ENCODE peak calls at places on chromosomes 7 and 10, in four cellular contexts. One of them, this sample, is unnamed.

GRCh38 chr7:158829021-158829341 is 328 bp downstream of the ESYT2 start:
- DNase-seq in IMR-90: peak
- DNase-seq in mucosa of descending colon: no peak
- DNase-seq in brain microvascular endothelial cell: no peak
- DNase-seq in this sample: peak

GRCh38 chr10:110546077-110546476 is 21.4 kb upstream of the SMC3 start:
- DNase-seq in IMR-90: no peak
- DNase-seq in mucosa of descending colon: no peak
- DNase-seq in brain microvascular endothelial cell: no peak
- DNase-seq in this sample: peak

GRCh38 chr7:144903201-144903600 is 67.3 kb upstream of the TPK1 start:
- DNase-seq in IMR-90: no peak
- DNase-seq in mucosa of descending colon: no peak
- DNase-seq in brain microvascular endothelial cell: no peak
- DNase-seq in this sample: no peak

GRCh38 chr10:107409517-107409916 is 245.0 kb upstream of the SORCS1 start:
- DNase-seq in IMR-90: peak
- DNase-seq in mucosa of descending colon: no peak
- DNase-seq in brain microvascular endothelial cell: peak
- DNase-seq in this sample: peak

GRCh38 chr10:25978771-25979170 is 44.7 kb downstream of the MYO3A start:
- DNase-seq in IMR-90: no peak
- DNase-seq in mucosa of descending colon: no peak
- DNase-seq in brain microvascular endothelial cell: no peak
- DNase-seq in this sample: no peak

GRCh38 chr7:98107313-98107691 is 640 bp downstream of the LMTK2 start:
- DNase-seq in IMR-90: no peak
- DNase-seq in mucosa of descending colon: peak
- DNase-seq in brain microvascular endothelial cell: no peak
- DNase-seq in this sample: no peak

GRCh38 chr7:102991540-102992214 is 78.9 kb downstream of the LRRC17 start:
- DNase-seq in IMR-90: peak
- DNase-seq in mucosa of descending colon: no peak
- DNase-seq in brain microvascular endothelial cell: peak
- DNase-seq in this sample: peak

GRCh38 chr10:101330236-101331225 is 23.4 kb upstream of the BTRC start:
- DNase-seq in IMR-90: peak
- DNase-seq in mucosa of descending colon: no peak
- DNase-seq in brain microvascular endothelial cell: peak
- DNase-seq in this sample: peak

GRCh38 chr7:132575987-132576722 is at the start of gene PLXNA4:
- DNase-seq in IMR-90: no peak
- DNase-seq in mucosa of descending colon: no peak
- DNase-seq in brain microvascular endothelial cell: no peak
- DNase-seq in this sample: no peak

GRCh38 chr7:70319057-70319456 is 720.8 kb downstream of the AUTS2 start:
- DNase-seq in IMR-90: no peak
- DNase-seq in mucosa of descending colon: no peak
- DNase-seq in brain microvascular endothelial cell: no peak
- DNase-seq in this sample: no peak

GRCh38 chr7:83038787-83039186 is 123.9 kb downstream of the PCLO start:
- DNase-seq in IMR-90: no peak
- DNase-seq in mucosa of descending colon: no peak
- DNase-seq in brain microvascular endothelial cell: no peak
- DNase-seq in this sample: peak

GRCh38 chr10:15433850-15434537 is 62.9 kb upstream of the FAM171A1 start:
- DNase-seq in IMR-90: peak
- DNase-seq in mucosa of descending colon: no peak
- DNase-seq in brain microvascular endothelial cell: peak
- DNase-seq in this sample: peak

GRCh38 chr10:79923145-79923544 is 25.8 kb downstream of the SFTPD start:
- DNase-seq in IMR-90: no peak
- DNase-seq in mucosa of descending colon: no peak
- DNase-seq in brain microvascular endothelial cell: no peak
- DNase-seq in this sample: no peak

GRCh38 chr7:14978687-14979086 is 76.1 kb upstream of the DGKB start:
- DNase-seq in IMR-90: no peak
- DNase-seq in mucosa of descending colon: no peak
- DNase-seq in brain microvascular endothelial cell: no peak
- DNase-seq in this sample: no peak

GRCh38 chr7:151395036-151395367 is 14.8 kb downstream of the WDR86 start:
- DNase-seq in IMR-90: no peak
- DNase-seq in mucosa of descending colon: no peak
- DNase-seq in brain microvascular endothelial cell: no peak
- DNase-seq in this sample: no peak

GRCh38 chr7:157928171-157928794 is 591.5 kb downstream of the DNAJB6 start:
- DNase-seq in IMR-90: no peak
- DNase-seq in mucosa of descending colon: no peak
- DNase-seq in brain microvascular endothelial cell: no peak
- DNase-seq in this sample: no peak

GRCh38 chr7:127768241-127768640 is 116.2 kb downstream of the SND1 start:
- DNase-seq in IMR-90: peak
- DNase-seq in mucosa of descending colon: no peak
- DNase-seq in brain microvascular endothelial cell: no peak
- DNase-seq in this sample: no peak

GRCh38 chr7:2518101-2518500 is 1.5 kb upstream of the LFNG start:
- DNase-seq in IMR-90: no peak
- DNase-seq in mucosa of descending colon: peak
- DNase-seq in brain microvascular endothelial cell: no peak
- DNase-seq in this sample: no peak

GRCh38 chr10:659710-660141 is 29.7 kb downstream of the DIP2C start:
- DNase-seq in IMR-90: peak
- DNase-seq in mucosa of descending colon: no peak
- DNase-seq in brain microvascular endothelial cell: peak
- DNase-seq in this sample: peak

GRCh38 chr7:2558620-2559282 is at the start of gene IQCE:
- DNase-seq in IMR-90: peak
- DNase-seq in mucosa of descending colon: peak
- DNase-seq in brain microvascular endothelial cell: peak
- DNase-seq in this sample: peak

GRCh38 chr10:26251925-26252324 is 35.4 kb downstream of the GAD2 start:
- DNase-seq in IMR-90: no peak
- DNase-seq in mucosa of descending colon: no peak
- DNase-seq in brain microvascular endothelial cell: no peak
- DNase-seq in this sample: no peak

DNA sequence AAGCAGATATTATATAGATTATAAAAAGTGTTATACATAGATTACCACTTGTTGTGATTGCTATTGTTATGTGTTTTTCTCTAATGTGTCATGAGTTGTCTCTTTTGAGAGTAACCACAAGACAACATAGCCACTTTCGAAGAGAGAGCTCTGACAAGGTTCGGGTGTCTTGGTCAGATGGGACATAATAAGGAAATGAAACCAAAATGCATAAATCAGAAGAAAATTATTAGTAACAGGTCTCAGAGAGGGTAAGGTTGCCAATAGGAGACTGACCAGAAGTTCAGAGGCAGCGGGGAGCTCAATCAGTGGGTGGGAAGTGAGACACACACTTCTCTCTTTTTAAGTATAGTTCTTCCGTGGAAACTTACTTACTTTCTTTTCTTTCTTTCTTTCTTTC is 639.2 kb upstream of the POT1 start:
- DNase-seq in IMR-90: no peak
- DNase-seq in mucosa of descending colon: no peak
- DNase-seq in brain microvascular endothelial cell: no peak
- DNase-seq in this sample: no peak
- H3K4me3 ChIP-seq in IMR-90: no peak
- H3K4me3 ChIP-seq in mucosa of descending colon: no peak
- H3K4me3 ChIP-seq in brain microvascular endothelial cell: no peak
- H3K4me3 ChIP-seq in this sample: no peak

GRCh38 chr10:88689366-88689765 is 16.7 kb upstream of the LIPK start:
- DNase-seq in IMR-90: no peak
- DNase-seq in mucosa of descending colon: peak
- DNase-seq in brain microvascular endothelial cell: no peak
- DNase-seq in this sample: no peak

GRCh38 chr10:88687853-88688467 is 18.1 kb upstream of the LIPK start:
- DNase-seq in IMR-90: peak
- DNase-seq in mucosa of descending colon: no peak
- DNase-seq in brain microvascular endothelial cell: no peak
- DNase-seq in this sample: peak

DNA sequence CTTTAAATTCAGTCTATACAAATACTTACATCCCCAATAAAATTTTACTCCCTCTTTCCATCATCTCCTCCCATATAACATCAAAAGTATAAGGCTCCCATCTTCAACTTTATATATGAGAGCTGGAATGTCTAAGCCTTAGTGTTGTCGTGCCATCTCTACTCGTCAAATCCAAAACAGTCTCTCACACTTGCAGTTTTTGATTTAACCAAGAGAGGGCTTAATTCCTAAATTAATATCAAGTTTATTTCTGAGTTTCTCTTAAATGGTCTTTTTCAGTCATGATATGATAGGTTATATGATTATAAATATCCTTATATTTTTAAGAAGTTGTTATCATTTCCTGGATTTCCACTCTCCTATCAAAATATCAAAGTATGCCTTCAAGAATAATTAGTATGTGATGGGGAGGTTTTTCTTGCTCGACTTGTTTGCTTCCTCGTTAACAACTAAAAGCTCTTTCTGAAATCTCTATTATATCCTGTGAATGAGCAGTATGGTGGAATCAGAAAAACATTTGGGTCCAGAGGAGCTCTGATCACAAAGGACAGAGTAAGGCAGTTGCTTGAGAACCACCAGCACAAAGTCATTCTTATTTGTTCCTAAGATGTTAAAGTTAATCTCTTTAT is 12.5 kb upstream of the LIPK start:
- DNase-seq in IMR-90: no peak
- DNase-seq in mucosa of descending colon: no peak
- DNase-seq in brain microvascular endothelial cell: no peak
- DNase-seq in this sample: no peak
- TF ChIP-seq CTCF in IMR-90: peak
- TF ChIP-seq CTCF in mucosa of descending colon: no peak
- TF ChIP-seq CTCF in brain microvascular endothelial cell: peak
- TF ChIP-seq CTCF in this sample: peak

GRCh38 chr7:53387515-53387914 is 352.1 kb downstream of the POM121L12 start:
- DNase-seq in IMR-90: no peak
- DNase-seq in mucosa of descending colon: peak
- DNase-seq in brain microvascular endothelial cell: no peak
- DNase-seq in this sample: no peak
- H3K4me3 ChIP-seq in IMR-90: no peak
- H3K4me3 ChIP-seq in mucosa of descending colon: no peak
- H3K4me3 ChIP-seq in brain microvascular endothelial cell: no peak
- H3K4me3 ChIP-seq in this sample: no peak

GRCh38 chr7:41691286-41691966 is 11.5 kb downstream of the INHBA start:
- DNase-seq in IMR-90: peak
- DNase-seq in mucosa of descending colon: no peak
- DNase-seq in brain microvascular endothelial cell: no peak
- DNase-seq in this sample: no peak

GRCh38 chr7:41695661-41696322 is 7.1 kb downstream of the INHBA start:
- DNase-seq in IMR-90: peak
- DNase-seq in mucosa of descending colon: no peak
- DNase-seq in brain microvascular endothelial cell: peak
- DNase-seq in this sample: no peak

GRCh38 chr7:41694490-41694889 is 8.4 kb downstream of the INHBA start:
- DNase-seq in IMR-90: peak
- DNase-seq in mucosa of descending colon: no peak
- DNase-seq in brain microvascular endothelial cell: no peak
- DNase-seq in this sample: no peak

GRCh38 chr7:41696323-41696916 is 6.5 kb downstream of the INHBA start:
- DNase-seq in IMR-90: peak
- DNase-seq in mucosa of descending colon: no peak
- DNase-seq in brain microvascular endothelial cell: peak
- DNase-seq in this sample: peak

DNA sequence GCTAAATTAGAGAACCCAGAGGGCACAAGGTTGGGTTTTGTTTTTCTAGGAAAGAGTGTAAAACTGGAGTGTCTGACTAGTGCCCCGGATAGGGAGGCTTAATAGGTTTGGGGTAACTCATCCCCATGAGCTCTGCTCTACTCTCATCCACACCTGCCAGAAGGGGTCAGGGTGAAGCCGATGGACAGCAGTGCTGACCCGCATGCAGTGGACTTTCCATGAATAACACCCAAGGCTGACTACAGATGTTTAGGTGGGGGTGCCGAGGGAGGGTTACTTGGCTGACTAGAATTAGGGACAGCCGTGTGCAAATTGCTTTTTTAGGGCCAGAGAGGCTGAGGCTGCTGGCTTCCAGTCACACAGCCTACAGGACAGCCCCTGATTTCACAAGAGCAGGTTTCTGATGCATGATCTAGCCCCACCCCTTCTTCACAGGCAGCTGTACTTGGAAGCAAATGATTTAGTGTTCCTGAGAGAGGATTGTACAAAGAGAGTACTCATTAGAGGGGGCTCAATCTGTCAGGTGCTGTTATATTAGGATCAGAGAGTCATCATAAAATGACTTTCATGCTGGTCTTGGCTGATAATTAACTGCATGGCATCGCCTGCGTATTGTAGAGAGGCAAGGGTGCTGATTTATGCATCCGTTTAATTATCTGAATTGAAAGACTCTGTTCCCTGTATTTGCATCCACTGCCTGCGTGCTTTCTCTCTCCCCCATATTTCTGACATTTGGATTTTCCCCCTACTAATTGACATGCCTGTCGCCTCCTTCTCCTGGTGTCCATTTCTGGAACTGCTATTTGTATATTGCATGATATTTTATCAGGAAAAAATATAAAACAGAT is 9.5 kb downstream of the INHBA start:
- DNase-seq in IMR-90: peak
- DNase-seq in mucosa of descending colon: no peak
- DNase-seq in brain microvascular endothelial cell: no peak
- DNase-seq in this sample: no peak
- TF ChIP-seq CTCF in IMR-90: peak
- TF ChIP-seq CTCF in mucosa of descending colon: no peak
- TF ChIP-seq CTCF in brain microvascular endothelial cell: peak
- TF ChIP-seq CTCF in this sample: peak